ENCODE peak calls at places on chromosomes 16 and 17, in four cellular contexts. V, I, B and K are unnamed samples.
A peak's percentile ranks its signal among the peaks of the same experiment; 100 is the strongest.

GRCh38 chr16:21645261-21645721 is 7.1 kb downstream of the IGSF6 start:
- DNase-seq in B (no peak), I (no peak), V (no peak), K (no peak)

GRCh38 chr16:65226077-65226476 is 104.2 kb upstream of the CDH11 start:
- DNase-seq in B (peak; percentile 11), V (no peak), I (no peak), K (no peak)

GRCh38 chr16:88393034-88393433 is 10.3 kb downstream of the ZNF469 start:
- DNase-seq in I (peak; percentile 90), B (no peak), V (no peak), K (no peak)

GRCh38 chr16:11781773-11782172 is 15.3 kb downstream of the ZC3H7A start:
- DNase-seq in V (no peak), B (no peak), I (no peak), K (peak; percentile 35)

GRCh38 chr16:77951788-77952187 is 70.6 kb upstream of the CLEC3A start:
- DNase-seq in I (no peak), V (peak; percentile 49), B (peak; percentile 91), K (no peak)

GRCh38 chr16:9966569-9967157 is 215.6 kb downstream of the GRIN2A start:
- DNase-seq in I (no peak), B (no peak), V (no peak), K (peak; percentile 57)

GRCh38 chr16:75262104-75262799 is 10.8 kb upstream of the BCAR1 start:
- DNase-seq in B (no peak), V (no peak), I (peak; percentile 71), K (no peak)

GRCh38 chr17:82846061-82846691 is 6.4 kb upstream of the ZNF750 start:
- DNase-seq in V (no peak), B (no peak), I (no peak), K (no peak)

GRCh38 chr16:51353055-51353454 is 202.0 kb upstream of the SALL1 start:
- DNase-seq in B (no peak), V (no peak), I (no peak), K (no peak)

GRCh38 chr16:21986692-21987246 is 14.1 kb downstream of the PDZD9 start:
- DNase-seq in B (peak; percentile 28), V (no peak), I (no peak), K (no peak)

GRCh38 chr16:69772560-69773254 is 10.6 kb downstream of the WWP2 start:
- DNase-seq in V (no peak), I (no peak), B (no peak), K (no peak)

GRCh38 chr16:19119564-19119963 is 5.8 kb downstream of the ITPRIPL2 start:
- DNase-seq in V (no peak), I (peak; percentile 4), B (no peak), K (no peak)

GRCh38 chr17:1111599-1112443 is 68.0 kb downstream of the ABR start:
- DNase-seq in I (no peak), V (no peak), B (no peak), K (no peak)

GRCh38 chr17:68378202-68379149 is 78.8 kb downstream of the WIPI1 start:
- DNase-seq in I (peak; percentile 97), V (no peak), B (peak; percentile 69), K (no peak)

GRCh38 chr16:49282690-49283375 is 1.2 kb upstream of the CBLN1 start:
- DNase-seq in V (peak; percentile 76), I (no peak), B (peak; percentile 85), K (no peak)

GRCh38 chr17:77839324-77840155 is 119.0 kb upstream of the TNRC6C start:
- DNase-seq in V (no peak), B (no peak), I (no peak), K (no peak)

GRCh38 chr17:79473836-79474204 is 137.0 kb downstream of the RBFOX3 start:
- DNase-seq in B (no peak), I (no peak), V (no peak), K (no peak)

GRCh38 chr17:79478841-79479240 is 132.0 kb downstream of the RBFOX3 start:
- DNase-seq in B (no peak), I (no peak), V (no peak), K (no peak)

GRCh38 chr17:79479876-79480275 is 131.0 kb downstream of the RBFOX3 start:
- DNase-seq in I (no peak), V (no peak), B (no peak), K (no peak)

GRCh38 chr17:79476074-79476473 is 134.8 kb downstream of the RBFOX3 start:
- DNase-seq in I (no peak), B (no peak), V (no peak), K (no peak)

GRCh38 chr17:79478051-79478461 is 132.8 kb downstream of the RBFOX3 start:
- DNase-seq in V (no peak), B (no peak), I (no peak), K (no peak)
- H3K27me3 ChIP-seq in V (peaks cover 94% of the 10 kb centered on the region), B (no peaks in the 10 kb centered on the region), I (no peaks in the 10 kb centered on the region), K (peaks cover 7% of the 10 kb centered on the region)

GRCh38 chr16:30964540-30965226 is 7.1 kb downstream of the SETD1A start:
- DNase-seq in V (no peak), B (no peak), I (no peak), K (no peak)
- H3K36me3 ChIP-seq in V (peaks cover 64% of the 10 kb centered on the region), B (peaks cover 55% of the 10 kb centered on the region), I (peaks cover 97% of the 10 kb centered on the region), K (peaks cover 8% of the 10 kb centered on the region)

GRCh38 chr16:80883816-80884215 is 79.4 kb upstream of the CDYL2 start:
- DNase-seq in I (no peak), V (no peak), B (no peak), K (no peak)
- H3K27me3 ChIP-seq in I (no peaks in the 10 kb centered on the region), V (peaks cover 3% of the 10 kb centered on the region), B (no peaks in the 10 kb centered on the region), K (no peaks in the 10 kb centered on the region)

GRCh38 chr16:29985271-29985811 is 10.1 kb downstream of the HIRIP3 start:
- DNase-seq in B (no peak), I (no peak), V (no peak), K (no peak)

GRCh38 chr16:29982560-29983419 is 9.1 kb downstream of the TAOK2 start:
- DNase-seq in V (no peak), I (no peak), B (no peak), K (no peak)

GRCh38 chr16:29984764-29985147 is 10.7 kb downstream of the HIRIP3 start:
- DNase-seq in I (no peak), V (no peak), B (no peak), K (no peak)

GRCh38 chr16:29984137-29984763 is 10.6 kb downstream of the TAOK2 start:
- DNase-seq in B (no peak), V (no peak), I (no peak), K (no peak)

DNA sequence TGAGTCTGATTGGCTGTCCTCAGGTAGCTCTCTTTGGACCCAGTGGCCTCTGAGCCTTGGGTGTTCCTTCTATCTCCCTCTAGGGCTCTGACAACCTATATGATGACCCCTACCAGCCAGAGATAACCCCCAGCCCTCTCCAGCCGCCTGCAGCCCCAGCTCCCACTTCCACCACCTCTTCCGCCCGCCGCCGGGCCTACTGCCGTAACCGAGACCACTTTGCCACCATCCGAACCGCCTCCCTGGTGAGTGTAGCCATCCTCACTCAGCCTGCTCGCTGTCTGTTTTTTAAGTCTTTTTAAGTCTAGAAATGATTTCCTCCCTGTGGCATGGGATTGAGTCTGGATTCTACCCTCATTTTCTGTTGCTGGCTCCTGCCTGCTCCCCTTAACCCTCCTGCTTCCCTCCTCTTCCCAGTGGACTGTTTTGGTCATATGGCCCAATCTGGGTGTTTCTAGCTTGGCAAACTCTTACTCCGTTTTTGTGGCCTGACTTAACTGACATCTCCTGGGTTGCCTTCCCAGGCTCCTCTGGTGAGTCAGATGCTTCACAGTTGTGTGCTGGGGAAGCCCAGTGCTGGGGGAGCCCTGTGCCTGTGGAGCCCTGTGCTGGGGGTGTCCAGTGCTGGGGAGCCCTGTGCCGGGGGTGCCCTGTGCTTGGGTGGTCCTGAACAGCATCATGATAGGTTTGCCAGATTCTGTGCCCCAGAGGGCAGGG is 9.9 kb downstream of the TAOK2 start:
- DNase-seq in V (no peak), I (no peak), B (no peak), K (no peak)
- H3K36me3 ChIP-seq in V (peaks cover 77% of the 10 kb centered on the region), I (peaks cover 96% of the 10 kb centered on the region), B (peaks cover 29% of the 10 kb centered on the region), K (peaks cover 1% of the 10 kb centered on the region)

GRCh38 chr17:48484850-48485249 is 46.0 kb downstream of the HOXB1 start:
- DNase-seq in B (no peak), V (no peak), I (no peak), K (peak; percentile 79)

GRCh38 chr17:48483471-48484131 is 47.2 kb downstream of the HOXB1 start:
- DNase-seq in B (peak; percentile 26), V (no peak), I (no peak), K (peak; percentile 99)

GRCh38 chr17:48484256-48484655 is 46.6 kb downstream of the HOXB1 start:
- DNase-seq in V (no peak), I (no peak), B (no peak), K (no peak)

GRCh38 chr17:48486557-48486956 is 44.3 kb downstream of the HOXB1 start:
- DNase-seq in B (no peak), I (no peak), V (no peak), K (peak; percentile 98)

DNA sequence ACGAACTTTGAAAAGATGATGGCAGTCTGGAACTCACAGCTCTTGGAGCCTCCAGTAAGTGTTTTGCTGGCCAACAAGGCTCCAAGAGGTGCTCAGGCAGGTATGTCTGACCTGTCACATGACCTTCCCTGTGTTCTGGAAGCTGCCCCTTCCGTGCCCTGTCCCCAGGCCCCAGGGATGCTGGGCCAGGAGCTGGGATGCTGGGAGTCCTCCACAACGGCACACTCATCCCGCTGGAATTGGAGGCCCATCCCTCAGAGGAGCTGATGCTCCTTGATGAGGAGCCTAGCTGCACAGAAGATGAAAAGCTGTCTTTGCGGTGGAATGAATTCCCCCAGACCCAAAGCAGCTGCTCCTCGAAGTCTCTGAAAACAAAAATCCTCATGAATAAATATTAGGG is 47.8 kb downstream of the HOXB1 start:
- DNase-seq in I (no peak), V (no peak), B (no peak), K (no peak)
- H3K27me3 ChIP-seq in I (no peaks in the 10 kb centered on the region), V (no peaks in the 10 kb centered on the region), B (peaks cover 5% of the 10 kb centered on the region), K (no peaks in the 10 kb centered on the region)

GRCh38 chr16:28208131-28208530 is 3.6 kb downstream of the XPO6 start:
- DNase-seq in B (no peak), V (no peak), I (no peak), K (no peak)
- H3K36me3 ChIP-seq in B (peaks cover 21% of the 10 kb centered on the region), V (peaks cover 6% of the 10 kb centered on the region), I (peaks cover 13% of the 10 kb centered on the region), K (peaks cover 2% of the 10 kb centered on the region)

DNA sequence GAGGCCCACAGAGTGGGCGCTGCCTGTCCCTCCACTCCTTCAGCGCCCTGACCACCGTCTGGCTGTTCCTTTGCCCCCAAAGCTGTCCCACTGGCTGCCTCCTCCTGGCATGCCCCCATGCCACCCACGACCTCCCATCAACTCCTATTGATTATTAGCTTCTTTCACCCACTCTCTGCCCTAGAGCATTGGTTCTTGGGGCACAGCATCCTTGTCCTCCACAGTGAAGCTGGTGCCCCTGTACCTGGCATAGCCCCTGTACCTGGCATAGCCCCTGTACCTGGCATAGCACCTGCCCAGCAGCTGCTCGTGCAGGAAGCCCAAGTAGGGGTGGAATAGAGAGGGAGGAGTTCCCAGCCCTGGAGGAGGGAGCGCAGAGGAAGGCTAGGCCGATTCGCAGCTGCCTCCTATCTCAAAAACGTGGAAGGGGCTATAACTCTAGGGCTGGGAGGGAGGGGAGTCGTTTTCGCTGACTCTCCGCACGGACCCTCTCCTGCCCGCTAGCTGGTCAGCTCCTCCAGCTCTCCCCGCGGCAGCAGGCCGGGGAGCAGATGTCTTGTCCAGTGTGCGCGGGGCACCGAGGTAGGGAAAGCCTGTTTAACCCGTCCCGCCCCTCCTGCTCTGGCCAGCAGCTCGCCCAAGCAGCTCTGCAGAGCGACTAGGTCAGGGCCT is 5.7 kb upstream of the ACTG1 start:
- DNase-seq in I (no peak), B (peak; percentile 52), V (peak; percentile 55), K (no peak)
- H3K27me3 ChIP-seq in I (no peaks in the 10 kb centered on the region), B (peaks cover 46% of the 10 kb centered on the region), V (peaks cover 5% of the 10 kb centered on the region), K (no peaks in the 10 kb centered on the region)

GRCh38 chr16:4380131-4381063 is 8.7 kb downstream of the VASN start:
- DNase-seq in V (no peak), I (peak; percentile 84), B (no peak), K (no peak)
- H3K36me3 ChIP-seq in V (no peaks in the 10 kb centered on the region), I (peaks cover 19% of the 10 kb centered on the region), B (no peaks in the 10 kb centered on the region), K (peaks cover 3% of the 10 kb centered on the region)